ENCODE peak calls at places on chromosomes 4 and X, in five cellular contexts. One of them, this sample, is unnamed. For H3K27me3 and H3K4me1, the result is how much of the 10 kb centered on the place peaks cover.

GRCh38 chrX:29661290-29661689 is 554.1 kb upstream of the MAGEB2 start:
- DNase-seq in left ventricle myocardium inferior: no peak
- DNase-seq in ovary: no peak
- DNase-seq in heart right ventricle: no peak
- DNase-seq in BE2C: no peak
- DNase-seq in this sample: no peak

GRCh38 chr4:4781936-4782754 is 77.3 kb upstream of the MSX1 start:
- DNase-seq in left ventricle myocardium inferior: no peak
- DNase-seq in ovary: peak
- DNase-seq in heart right ventricle: no peak
- DNase-seq in BE2C: no peak
- DNase-seq in this sample: no peak

GRCh38 chr4:10275696-10276095 is 159.1 kb upstream of the WDR1 start:
- DNase-seq in left ventricle myocardium inferior: no peak
- DNase-seq in ovary: no peak
- DNase-seq in heart right ventricle: no peak
- DNase-seq in BE2C: no peak
- DNase-seq in this sample: no peak

GRCh38 chrX:115449742-115450141 is 111.2 kb upstream of the PLS3 start:
- DNase-seq in left ventricle myocardium inferior: peak
- DNase-seq in ovary: peak
- DNase-seq in heart right ventricle: peak
- DNase-seq in BE2C: peak
- DNase-seq in this sample: peak

GRCh38 chr4:146582864-146583263 is 55.8 kb upstream of the POU4F2 start:
- DNase-seq in left ventricle myocardium inferior: no peak
- DNase-seq in ovary: no peak
- DNase-seq in heart right ventricle: no peak
- DNase-seq in BE2C: no peak
- DNase-seq in this sample: no peak

GRCh38 chrX:131521824-131522223 is 22.1 kb upstream of the OR13H1 start:
- DNase-seq in left ventricle myocardium inferior: no peak
- DNase-seq in ovary: no peak
- DNase-seq in heart right ventricle: no peak
- DNase-seq in BE2C: no peak
- DNase-seq in this sample: no peak

GRCh38 chr4:19473569-19473968 is 778.1 kb upstream of the SLIT2 start:
- DNase-seq in left ventricle myocardium inferior: no peak
- DNase-seq in ovary: no peak
- DNase-seq in heart right ventricle: no peak
- DNase-seq in BE2C: no peak
- DNase-seq in this sample: no peak

GRCh38 chr4:141731481-141731880 is 95.1 kb downstream of the IL15 start:
- DNase-seq in left ventricle myocardium inferior: no peak
- DNase-seq in ovary: no peak
- DNase-seq in heart right ventricle: no peak
- DNase-seq in BE2C: no peak
- DNase-seq in this sample: no peak

GRCh38 chrX:12984629-12985303 is 9.9 kb downstream of the TMSB4X start:
- DNase-seq in left ventricle myocardium inferior: no peak
- DNase-seq in ovary: no peak
- DNase-seq in heart right ventricle: no peak
- DNase-seq in BE2C: no peak
- DNase-seq in this sample: no peak

GRCh38 chr4:180101348-180102083 is 2141.7 kb upstream of the TENM3 start:
- DNase-seq in left ventricle myocardium inferior: no peak
- DNase-seq in ovary: no peak
- DNase-seq in heart right ventricle: no peak
- DNase-seq in BE2C: no peak
- DNase-seq in this sample: no peak

GRCh38 chr4:140579278-140579677 is 10.5 kb upstream of the UCP1 start:
- DNase-seq in left ventricle myocardium inferior: no peak
- DNase-seq in ovary: no peak
- DNase-seq in heart right ventricle: no peak
- DNase-seq in BE2C: peak
- DNase-seq in this sample: peak

GRCh38 chr4:170122252-170122651 is 32.5 kb upstream of the AADAT start:
- DNase-seq in left ventricle myocardium inferior: no peak
- DNase-seq in ovary: no peak
- DNase-seq in heart right ventricle: no peak
- DNase-seq in BE2C: no peak
- DNase-seq in this sample: no peak

GRCh38 chrX:118345045-118345400 is 883 bp upstream of the WDR44 start:
- DNase-seq in left ventricle myocardium inferior: no peak
- DNase-seq in ovary: no peak
- DNase-seq in heart right ventricle: no peak
- DNase-seq in BE2C: no peak
- DNase-seq in this sample: no peak

GRCh38 chr4:110793890-110794588 is 171.2 kb upstream of the PITX2 start:
- DNase-seq in left ventricle myocardium inferior: no peak
- DNase-seq in ovary: no peak
- DNase-seq in heart right ventricle: no peak
- DNase-seq in BE2C: no peak
- DNase-seq in this sample: no peak

GRCh38 chr4:158020175-158020574 is 152.7 kb downstream of the GASK1B start:
- DNase-seq in left ventricle myocardium inferior: no peak
- DNase-seq in ovary: peak
- DNase-seq in heart right ventricle: no peak
- DNase-seq in BE2C: no peak
- DNase-seq in this sample: no peak

GRCh38 chr4:142549726-142550463 is 296.2 kb downstream of the INPP4B start:
- DNase-seq in left ventricle myocardium inferior: no peak
- DNase-seq in ovary: no peak
- DNase-seq in heart right ventricle: no peak
- DNase-seq in BE2C: no peak
- DNase-seq in this sample: no peak

GRCh38 chrX:74242484-74243138 is 61.4 kb upstream of the ZCCHC13 start:
- DNase-seq in left ventricle myocardium inferior: no peak
- DNase-seq in ovary: no peak
- DNase-seq in heart right ventricle: no peak
- DNase-seq in BE2C: no peak
- DNase-seq in this sample: no peak

GRCh38 chr4:173924561-173924960 is 358.9 kb downstream of the FBXO8 start:
- DNase-seq in left ventricle myocardium inferior: no peak
- DNase-seq in ovary: no peak
- DNase-seq in heart right ventricle: no peak
- DNase-seq in BE2C: no peak
- DNase-seq in this sample: no peak

GRCh38 chr4:122879001-122879400 is 43.4 kb downstream of the NUDT6 start:
- DNase-seq in left ventricle myocardium inferior: no peak
- DNase-seq in ovary: no peak
- DNase-seq in heart right ventricle: no peak
- DNase-seq in BE2C: no peak
- DNase-seq in this sample: no peak

GRCh38 chr4:120973207-120973606 is 50.7 kb upstream of the PRDM5 start:
- DNase-seq in left ventricle myocardium inferior: no peak
- DNase-seq in ovary: no peak
- DNase-seq in heart right ventricle: no peak
- DNase-seq in BE2C: no peak
- DNase-seq in this sample: no peak

DNA sequence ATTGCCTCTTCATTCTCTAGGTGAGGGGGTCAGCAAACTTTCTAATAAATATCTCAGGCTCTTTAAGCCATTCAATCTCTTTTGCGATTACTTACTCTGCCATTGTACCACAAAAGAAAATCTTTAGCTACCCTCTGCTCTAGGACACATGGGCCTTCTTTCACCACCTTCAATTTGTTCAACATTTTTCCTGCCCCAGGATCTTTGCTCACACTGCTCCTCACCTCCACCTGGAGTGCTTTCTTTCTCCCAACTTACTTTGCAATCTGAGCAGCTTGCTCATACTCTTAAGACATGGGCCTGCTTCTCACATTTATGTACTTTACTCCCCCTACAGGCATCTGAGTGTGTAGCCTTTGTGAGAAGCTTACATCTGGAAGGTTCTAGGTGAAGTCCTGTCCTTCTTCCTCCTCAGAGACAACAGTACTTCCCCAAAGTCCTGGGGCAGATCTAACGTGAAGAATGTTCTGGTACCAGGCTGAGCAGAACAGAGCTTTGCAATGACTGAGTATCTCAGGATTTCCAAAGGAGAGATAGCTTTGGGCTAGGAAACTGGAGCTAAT is 55.0 kb upstream of the PRDM5 start:
- DNase-seq in left ventricle myocardium inferior: no peak
- DNase-seq in ovary: no peak
- DNase-seq in heart right ventricle: no peak
- DNase-seq in BE2C: peak
- DNase-seq in this sample: no peak
- TF ChIP-seq CTCF in left ventricle myocardium inferior: peak
- TF ChIP-seq CTCF in ovary: no peak
- TF ChIP-seq CTCF in heart right ventricle: peak
- TF ChIP-seq CTCF in BE2C: peak
- TF ChIP-seq CTCF in this sample: no peak

GRCh38 chr4:3700736-3701135 is 65.4 kb upstream of the ADRA2C start:
- DNase-seq in left ventricle myocardium inferior: no peak
- DNase-seq in ovary: no peak
- DNase-seq in heart right ventricle: no peak
- DNase-seq in BE2C: no peak
- DNase-seq in this sample: no peak

GRCh38 chr4:3699678-3700077 is 66.5 kb upstream of the ADRA2C start:
- DNase-seq in left ventricle myocardium inferior: no peak
- DNase-seq in ovary: no peak
- DNase-seq in heart right ventricle: peak
- DNase-seq in BE2C: peak
- DNase-seq in this sample: no peak

GRCh38 chr4:3701271-3702083 is 64.7 kb upstream of the ADRA2C start:
- DNase-seq in left ventricle myocardium inferior: no peak
- DNase-seq in ovary: no peak
- DNase-seq in heart right ventricle: peak
- DNase-seq in BE2C: no peak
- DNase-seq in this sample: no peak

GRCh38 chr4:3699261-3699660 is 66.9 kb upstream of the ADRA2C start:
- DNase-seq in left ventricle myocardium inferior: no peak
- DNase-seq in ovary: no peak
- DNase-seq in heart right ventricle: peak
- DNase-seq in BE2C: no peak
- DNase-seq in this sample: no peak

GRCh38 chr4:3700223-3700622 is 66.0 kb upstream of the ADRA2C start:
- DNase-seq in left ventricle myocardium inferior: no peak
- DNase-seq in ovary: no peak
- DNase-seq in heart right ventricle: no peak
- DNase-seq in BE2C: peak
- DNase-seq in this sample: no peak
- H3K27me3 ChIP-seq in left ventricle myocardium inferior: half or more
- H3K27me3 ChIP-seq in ovary: under half
- H3K27me3 ChIP-seq in heart right ventricle: half or more
- H3K27me3 ChIP-seq in BE2C: under half
- H3K27me3 ChIP-seq in this sample: under half

GRCh38 chr4:39166670-39167069 is 15.7 kb upstream of the WDR19 start:
- DNase-seq in left ventricle myocardium inferior: no peak
- DNase-seq in ovary: no peak
- DNase-seq in heart right ventricle: no peak
- DNase-seq in BE2C: no peak
- DNase-seq in this sample: no peak
- H3K4me1 ChIP-seq in left ventricle myocardium inferior: under half
- H3K4me1 ChIP-seq in ovary: under half
- H3K4me1 ChIP-seq in heart right ventricle: under half
- H3K4me1 ChIP-seq in BE2C: under half
- H3K4me1 ChIP-seq in this sample: under half

DNA sequence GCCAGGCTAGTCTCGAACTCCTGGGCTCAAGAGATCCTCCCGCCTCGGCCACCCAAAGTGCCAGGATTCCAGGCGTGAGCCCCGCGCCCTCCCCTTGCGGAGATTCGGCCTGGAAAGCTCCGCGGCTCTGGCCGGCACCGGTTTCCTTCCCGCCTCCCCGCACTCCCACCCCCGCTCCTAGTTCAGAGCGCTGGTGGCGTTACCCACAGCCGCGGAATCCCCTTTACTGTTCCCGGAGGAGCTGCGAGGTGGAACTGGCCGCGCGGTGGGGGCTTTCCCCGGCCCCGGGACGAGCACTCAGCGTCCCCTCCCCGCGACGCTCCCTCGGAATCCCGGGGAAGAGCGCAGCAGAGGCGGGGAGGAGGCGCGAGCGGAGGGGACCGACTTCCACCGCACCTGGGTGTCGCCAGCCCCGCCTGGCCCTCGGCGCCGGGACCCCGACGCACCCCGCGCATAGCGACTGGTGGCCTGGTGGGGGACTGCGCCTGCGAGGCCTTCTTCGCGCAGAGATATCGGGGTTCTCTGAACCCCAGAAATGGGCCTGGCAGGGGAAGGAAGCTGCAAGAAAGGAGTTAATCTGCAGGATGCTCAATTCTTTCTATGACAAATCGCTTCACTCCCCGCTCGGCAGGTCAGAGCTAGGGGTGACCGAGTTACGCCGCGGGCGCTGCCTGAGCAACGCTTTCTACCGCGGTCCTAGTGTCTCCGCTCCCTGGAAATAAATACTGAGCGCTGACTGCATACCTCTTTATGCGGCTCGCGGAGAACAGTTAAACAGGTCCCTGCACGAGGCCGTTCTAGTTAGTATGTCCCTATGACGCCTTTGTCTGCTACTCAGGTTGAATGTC is 14.6 kb upstream of the SLC25A4 start:
- DNase-seq in left ventricle myocardium inferior: peak
- DNase-seq in ovary: peak
- DNase-seq in heart right ventricle: peak
- DNase-seq in BE2C: peak
- DNase-seq in this sample: peak
- TF ChIP-seq CTCF in left ventricle myocardium inferior: peak
- TF ChIP-seq CTCF in ovary: no peak
- TF ChIP-seq CTCF in heart right ventricle: no peak
- TF ChIP-seq CTCF in BE2C: peak
- TF ChIP-seq CTCF in this sample: no peak

GRCh38 chrX:25151749-25152148 is 136.0 kb upstream of the ARX start:
- DNase-seq in left ventricle myocardium inferior: no peak
- DNase-seq in ovary: no peak
- DNase-seq in heart right ventricle: no peak
- DNase-seq in BE2C: no peak
- DNase-seq in this sample: no peak
- H3K27me3 ChIP-seq in left ventricle myocardium inferior: under half
- H3K27me3 ChIP-seq in ovary: under half
- H3K27me3 ChIP-seq in heart right ventricle: under half
- H3K27me3 ChIP-seq in BE2C: under half
- H3K27me3 ChIP-seq in this sample: under half

GRCh38 chr4:40515398-40516293 is 114.0 kb downstream of the RBM47 start:
- DNase-seq in left ventricle myocardium inferior: no peak
- DNase-seq in ovary: no peak
- DNase-seq in heart right ventricle: no peak
- DNase-seq in BE2C: no peak
- DNase-seq in this sample: no peak
- H3K4me1 ChIP-seq in left ventricle myocardium inferior: under half
- H3K4me1 ChIP-seq in ovary: under half
- H3K4me1 ChIP-seq in heart right ventricle: under half
- H3K4me1 ChIP-seq in BE2C: under half
- H3K4me1 ChIP-seq in this sample: half or more

GRCh38 chrX:69503228-69503834 is 795 bp upstream of the NALF2 start:
- DNase-seq in left ventricle myocardium inferior: no peak
- DNase-seq in ovary: no peak
- DNase-seq in heart right ventricle: no peak
- DNase-seq in BE2C: peak
- DNase-seq in this sample: peak
- TF ChIP-seq CTCF in left ventricle myocardium inferior: peak
- TF ChIP-seq CTCF in ovary: no peak
- TF ChIP-seq CTCF in heart right ventricle: peak
- TF ChIP-seq CTCF in BE2C: peak
- TF ChIP-seq CTCF in this sample: peak

GRCh38 chrX:69158166-69159040 is 6.8 kb downstream of the PJA1 start:
- DNase-seq in left ventricle myocardium inferior: peak
- DNase-seq in ovary: peak
- DNase-seq in heart right ventricle: peak
- DNase-seq in BE2C: peak
- DNase-seq in this sample: peak
- H3K27me3 ChIP-seq in left ventricle myocardium inferior: under half
- H3K27me3 ChIP-seq in ovary: under half
- H3K27me3 ChIP-seq in heart right ventricle: under half
- H3K27me3 ChIP-seq in BE2C: under half
- H3K27me3 ChIP-seq in this sample: under half

GRCh38 chr4:165207431-165208321 is at the start of gene KLHL2:
- DNase-seq in left ventricle myocardium inferior: peak
- DNase-seq in ovary: peak
- DNase-seq in heart right ventricle: peak
- DNase-seq in BE2C: peak
- DNase-seq in this sample: peak
- H3K4me1 ChIP-seq in left ventricle myocardium inferior: under half
- H3K4me1 ChIP-seq in ovary: under half
- H3K4me1 ChIP-seq in heart right ventricle: under half
- H3K4me1 ChIP-seq in BE2C: under half
- H3K4me1 ChIP-seq in this sample: under half